ENCODE peak calls at places on chromosome 1, in nine cellular contexts. Q, D, U, S, A, B, H, G and J are unnamed samples.

GRCh38 chr1:103448560-103448959 is 76.9 kb upstream of the RNPC3 start:
- DNase-seq in Q (no peak), D (no peak), U (no peak), S (no peak), A (no peak), B (peak), H (no peak), G (no peak), J (no peak)

GRCh38 chr1:150487763-150488115 is 520 bp downstream of the TARS2 start:
- DNase-seq in Q (peak), D (no peak), U (no peak), S (no peak), A (no peak), B (no peak), H (no peak), G (no peak), J (no peak)

GRCh38 chr1:159000627-159001026 is 9.1 kb upstream of the IFI16 start:
- DNase-seq in Q (peak), D (peak), U (peak), S (peak), A (no peak), B (peak), H (peak), G (peak), J (peak)

GRCh38 chr1:25651036-25651640 is 34.5 kb downstream of the MAN1C1 start:
- DNase-seq in Q (no peak), D (no peak), U (no peak), S (no peak), A (no peak), B (no peak), H (peak), G (peak), J (no peak)

GRCh38 chr1:221274373-221274772 is 395.1 kb downstream of the HLX start:
- DNase-seq in Q (no peak), D (no peak), U (no peak), S (no peak), A (no peak), B (no peak), H (no peak), G (no peak), J (no peak)

GRCh38 chr1:192807221-192807967 is 1.4 kb upstream of the RGS2 start:
- DNase-seq in Q (no peak), D (no peak), U (peak), S (peak), A (no peak), B (peak), H (no peak), G (no peak), J (no peak)

GRCh38 chr1:22143065-22143514 is at the start of gene WNT4:
- DNase-seq in Q (peak), D (no peak), U (no peak), S (peak), A (no peak), B (no peak), H (peak), G (no peak), J (no peak)

GRCh38 chr1:158286966-158287365 is 2.8 kb upstream of the CD1C start:
- DNase-seq in Q (no peak), D (no peak), U (no peak), S (no peak), A (peak), B (no peak), H (no peak), G (no peak), J (no peak)

GRCh38 chr1:53328009-53328489 is at the start of gene LRP8:
- DNase-seq in Q (peak), D (peak), U (peak), S (peak), A (no peak), B (peak), H (peak), G (no peak), J (no peak)

GRCh38 chr1:24900985-24901781 is 28.9 kb downstream of the RUNX3 start:
- DNase-seq in Q (peak), D (no peak), U (no peak), S (no peak), A (no peak), B (no peak), H (no peak), G (peak), J (no peak)

GRCh38 chr1:154624756-154625643 is 17.0 kb upstream of the ADAR start:
- DNase-seq in Q (no peak), D (no peak), U (peak), S (peak), A (no peak), B (peak), H (no peak), G (no peak), J (no peak)

GRCh38 chr1:8858888-8859706 is 19.4 kb downstream of the ENO1 start:
- DNase-seq in Q (peak), D (peak), U (peak), S (no peak), A (no peak), B (peak), H (no peak), G (no peak), J (no peak)

GRCh38 chr1:157969693-157970485 is 23.6 kb upstream of the KIRREL1 start:
- DNase-seq in Q (peak), D (peak), U (peak), S (peak), A (no peak), B (peak), H (no peak), G (no peak), J (peak)

GRCh38 chr1:93715529-93716126 is 34.0 kb upstream of the BCAR3 start:
- DNase-seq in Q (no peak), D (no peak), U (peak), S (no peak), A (no peak), B (no peak), H (peak), G (no peak), J (no peak)

GRCh38 chr1:89781494-89782126 is 39.2 kb upstream of the LRRC8D start:
- DNase-seq in Q (no peak), D (no peak), U (no peak), S (no peak), A (peak), B (no peak), H (no peak), G (no peak), J (no peak)

GRCh38 chr1:107525961-107526360 is 385.1 kb downstream of the NTNG1 start:
- DNase-seq in Q (no peak), D (no peak), U (no peak), S (no peak), A (no peak), B (no peak), H (no peak), G (no peak), J (no peak)

GRCh38 chr1:9766759-9767442 is 56.9 kb downstream of the CLSTN1 start:
- DNase-seq in Q (peak), D (no peak), U (peak), S (peak), A (no peak), B (peak), H (no peak), G (no peak), J (peak)

GRCh38 chr1:155321577-155322497 is 1.1 kb downstream of the RUSC1 start:
- DNase-seq in Q (peak), D (peak), U (no peak), S (peak), A (no peak), B (peak), H (no peak), G (no peak), J (no peak)

GRCh38 chr1:68228833-68229232 is 3.5 kb downstream of the WLS start:
- DNase-seq in Q (no peak), D (no peak), U (peak), S (peak), A (no peak), B (peak), H (no peak), G (no peak), J (peak)

GRCh38 chr1:54714881-54715492 is 674 bp upstream of the TTC4 start:
- DNase-seq in Q (no peak), D (peak), U (no peak), S (no peak), A (no peak), B (no peak), H (no peak), G (no peak), J (no peak)

GRCh38 chr1:23718482-23718881 is 24.8 kb upstream of the ELOA start:
- DNase-seq in Q (no peak), D (no peak), U (peak), S (no peak), A (no peak), B (peak), H (no peak), G (no peak), J (no peak)

GRCh38 chr1:169288011-169288414 is 79.6 kb downstream of the NME7 start:
- DNase-seq in Q (no peak), D (no peak), U (peak), S (peak), A (no peak), B (peak), H (no peak), G (no peak), J (no peak)
- TF ChIP-seq CTCF in Q (no peak), D (no peak), U (no peak), S (no peak), A (no peak), B (no peak), H (no peak), G (no peak), J (no peak)

DNA sequence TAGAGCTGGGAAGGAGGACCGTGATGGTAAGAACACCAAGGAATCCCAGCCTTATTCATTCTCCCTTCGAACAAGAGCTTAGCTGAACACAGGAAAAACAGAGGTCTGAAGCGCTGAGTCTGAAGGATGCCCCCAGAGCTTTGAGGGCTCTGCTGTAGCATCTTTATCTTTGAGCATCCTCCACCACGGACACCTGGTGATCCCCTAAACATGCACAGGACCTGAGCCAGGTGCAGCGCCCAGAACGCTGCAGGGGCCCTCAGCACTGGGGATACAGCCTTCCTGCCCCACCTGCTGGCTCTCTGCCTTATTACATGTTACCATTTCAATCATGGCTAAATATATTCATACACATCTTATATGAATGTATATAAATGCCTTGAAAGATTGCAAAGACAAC is 7.7 kb upstream of the GPATCH4 start:
- DNase-seq in Q (peak), D (peak), U (no peak), S (peak), A (no peak), B (no peak), H (peak), G (no peak), J (no peak)
- TF ChIP-seq CTCF in Q (peak), D (peak), U (peak), S (peak), A (peak), B (peak), H (peak), G (no peak), J (peak)

DNA sequence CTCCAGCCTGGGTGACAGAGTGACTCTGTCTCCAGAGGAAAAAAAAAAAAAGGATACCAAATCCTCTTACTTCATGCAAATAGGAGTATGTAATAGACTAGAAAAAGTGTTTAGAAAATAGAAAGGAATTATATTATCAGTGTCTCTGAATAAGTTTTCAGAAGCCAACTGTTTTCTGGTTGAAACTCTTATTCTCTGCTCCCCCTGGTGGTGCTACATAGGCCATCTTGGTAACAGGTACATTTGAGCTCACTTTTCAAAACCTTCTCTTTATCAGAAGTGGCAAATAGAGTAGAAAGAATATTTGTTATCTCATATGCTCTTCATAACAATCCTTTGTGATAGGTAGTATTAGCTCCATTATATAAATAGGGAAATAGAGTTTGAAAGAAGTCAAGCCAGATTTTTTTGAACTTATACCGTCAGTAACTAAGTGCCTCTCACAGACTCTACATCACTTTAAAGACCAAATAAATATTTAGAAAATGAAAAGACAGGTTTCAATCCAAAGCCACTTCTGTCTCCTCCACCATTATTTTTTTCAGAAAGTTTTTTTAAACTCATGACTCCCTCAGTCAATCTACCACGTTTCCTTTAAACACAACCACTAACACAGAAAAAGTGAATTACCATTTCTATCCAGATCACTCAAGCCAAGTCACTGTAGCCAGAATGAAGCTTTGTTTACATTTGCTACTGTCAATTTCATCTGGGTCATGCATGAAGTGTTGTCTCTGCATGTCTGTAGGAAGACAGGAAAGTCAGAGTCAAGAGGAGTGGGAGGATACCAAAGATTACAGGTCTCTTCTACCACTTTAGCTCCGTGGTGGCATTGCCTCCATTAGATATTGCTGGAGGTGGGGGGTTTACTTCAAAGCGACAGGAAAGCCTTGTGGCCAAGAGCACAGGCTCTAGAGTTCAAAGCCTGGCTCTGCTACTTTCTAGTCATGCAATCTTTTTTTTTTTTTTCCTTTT is 45.6 kb downstream of the IL23R start:
- DNase-seq in Q (peak), D (peak), U (peak), S (no peak), A (no peak), B (peak), H (no peak), G (no peak), J (no peak)
- TF ChIP-seq CTCF in Q (peak), D (peak), U (peak), S (peak), A (peak), B (peak), H (peak), G (peak), J (peak)

DNA sequence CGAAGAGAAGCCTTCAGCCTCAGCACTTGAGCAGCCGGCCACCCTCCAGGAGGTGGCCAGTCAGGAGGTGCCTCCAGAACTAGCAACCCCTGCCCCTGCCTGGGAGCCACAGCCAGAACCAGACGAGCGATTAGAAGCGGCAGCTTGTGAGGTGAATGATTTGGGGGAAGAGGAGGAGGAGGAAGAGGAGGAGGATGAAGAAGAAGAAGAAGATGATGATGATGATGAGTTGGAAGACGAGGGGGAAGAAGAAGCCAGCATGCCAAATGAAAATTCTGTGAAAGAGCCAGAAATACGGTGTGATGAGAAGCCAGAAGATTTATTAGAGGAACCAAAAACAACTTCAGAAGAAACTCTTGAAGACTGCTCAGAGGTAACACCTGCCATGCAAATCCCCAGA is 78.4 kb downstream of the PRDM2 start:
- DNase-seq in Q (no peak), D (no peak), U (no peak), S (no peak), A (no peak), B (no peak), H (no peak), G (no peak), J (no peak)
- TF ChIP-seq CTCF in Q (no peak), D (no peak), U (no peak), S (no peak), A (no peak), B (no peak), H (no peak), G (no peak), J (no peak)

DNA sequence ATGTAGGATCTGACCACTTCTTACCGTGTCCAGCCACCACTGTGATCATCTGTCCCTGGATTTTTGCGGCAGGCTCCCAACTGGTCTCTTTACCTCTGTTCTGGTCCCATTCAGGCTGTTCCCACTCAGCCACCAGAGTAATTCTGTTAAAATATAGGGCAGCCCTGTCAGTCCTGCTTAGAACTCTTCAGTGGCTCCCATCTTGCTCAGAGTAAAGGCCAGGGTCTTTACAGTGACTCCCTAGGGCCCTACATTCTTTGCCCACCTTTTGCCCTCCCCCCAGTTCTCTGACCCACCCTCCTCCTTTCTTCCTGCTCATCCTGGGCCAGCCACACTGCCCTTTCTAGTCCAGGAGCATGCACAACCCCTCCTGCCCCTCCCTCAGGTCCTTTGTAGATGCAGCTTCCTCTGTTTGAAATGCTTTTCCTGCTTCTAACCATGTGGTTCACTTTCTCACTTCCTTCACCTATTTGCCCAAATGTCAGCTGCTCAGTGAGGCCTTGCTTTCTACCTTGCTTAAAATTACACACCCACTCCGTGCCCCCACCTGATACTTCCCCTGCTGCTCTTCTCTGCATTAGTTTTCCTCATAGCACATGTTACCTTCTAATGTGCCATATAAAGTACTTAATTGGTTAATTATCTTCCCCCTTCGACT is 7.8 kb downstream of the UBIAD1 start:
- DNase-seq in Q (peak), D (no peak), U (no peak), S (no peak), A (peak), B (no peak), H (no peak), G (no peak), J (no peak)
- TF ChIP-seq CTCF in Q (no peak), D (no peak), U (no peak), S (no peak), A (no peak), B (no peak), H (no peak), G (no peak), J (no peak)

DNA sequence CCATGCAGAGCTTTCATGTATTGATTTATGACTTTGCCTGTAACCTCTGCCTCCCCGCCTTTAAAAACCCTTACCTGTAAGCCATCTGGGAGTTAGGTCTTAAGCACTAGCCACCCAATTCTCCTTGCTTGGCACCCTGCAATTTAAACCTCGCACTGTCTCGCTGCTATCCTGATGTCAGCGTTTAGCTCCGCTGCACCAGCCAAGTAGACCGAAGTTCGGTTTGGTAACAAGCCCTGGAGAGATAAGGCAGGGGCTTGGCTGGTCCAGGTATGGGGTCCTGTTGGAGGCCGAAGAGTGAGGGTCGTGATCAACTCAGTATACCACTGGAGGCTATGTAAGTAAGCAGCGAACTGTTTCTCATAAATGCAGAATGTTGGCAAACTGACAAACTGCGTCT is 64.4 kb downstream of the GALNT2 start:
- DNase-seq in Q (no peak), D (no peak), U (no peak), S (no peak), A (no peak), B (no peak), H (no peak), G (no peak), J (no peak)
- TF ChIP-seq CTCF in Q (no peak), D (no peak), U (no peak), S (no peak), A (no peak), B (no peak), H (no peak), G (no peak), J (no peak)

DNA sequence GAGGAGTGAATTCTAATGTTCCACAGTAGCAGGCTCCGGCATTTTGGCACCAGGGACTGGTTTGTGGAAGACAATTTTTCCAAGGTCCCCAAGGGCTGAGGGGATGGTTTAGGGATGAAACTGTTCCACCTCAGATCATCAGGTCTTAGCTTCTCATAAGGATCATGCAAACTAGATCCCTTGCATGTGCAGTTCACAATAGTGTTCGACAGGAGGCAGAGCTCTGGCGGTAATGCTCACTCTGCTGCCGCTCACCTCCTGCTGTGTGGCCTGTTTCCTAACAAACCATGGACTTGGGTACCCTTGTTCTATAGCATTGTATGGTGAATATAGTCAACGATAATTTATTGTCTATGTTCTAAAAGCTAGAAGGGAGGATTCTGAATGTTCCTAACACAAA is 16.6 kb downstream of the CRNN start:
- DNase-seq in Q (no peak), D (no peak), U (no peak), S (no peak), A (no peak), B (no peak), H (no peak), G (no peak), J (no peak)
- TF ChIP-seq CTCF in Q (no peak), D (no peak), U (no peak), S (no peak), A (no peak), B (no peak), H (no peak), G (no peak), J (no peak)

DNA sequence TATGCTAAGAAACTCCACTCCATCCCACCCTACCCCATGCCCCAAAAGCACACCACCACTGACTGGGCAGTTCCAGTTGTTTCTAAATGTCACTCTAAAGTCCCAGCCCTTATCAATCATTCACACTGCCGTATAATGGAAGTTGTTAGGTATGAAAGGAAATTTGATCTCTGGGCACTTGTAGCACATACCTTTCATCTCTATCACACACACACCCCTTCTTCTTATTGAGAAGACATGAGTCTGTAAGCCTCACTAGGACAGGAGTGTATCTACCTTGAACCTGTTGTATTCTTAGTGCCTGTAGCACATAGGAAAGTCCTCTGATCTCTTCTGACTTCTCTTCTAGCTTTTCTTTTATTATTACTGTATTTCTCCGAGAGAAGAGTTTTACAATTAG is 22.3 kb upstream of the DHX9 start:
- DNase-seq in Q (no peak), D (no peak), U (no peak), S (no peak), A (no peak), B (no peak), H (no peak), G (no peak), J (no peak)
- TF ChIP-seq CTCF in Q (no peak), D (no peak), U (no peak), S (no peak), A (no peak), B (no peak), H (no peak), G (no peak), J (no peak)